ENCODE peak calls at places on chromosomes 1 and 21, in six cellular contexts. One of them, this sample, is unnamed.

GRCh38 chr1:24683713-24684162 is 40.6 kb downstream of the SRRM1 start:
- DNase-seq in HCT116: peak; percentile 95
- DNase-seq in esophagus muscularis mucosa: no peak
- DNase-seq in stomach: no peak
- DNase-seq in prostate gland: no peak
- DNase-seq in sigmoid colon: no peak
- DNase-seq in this sample: no peak

GRCh38 chr1:198173832-198174231 is 17.0 kb downstream of the NEK7 start:
- DNase-seq in HCT116: no peak
- DNase-seq in esophagus muscularis mucosa: no peak
- DNase-seq in stomach: no peak
- DNase-seq in prostate gland: no peak
- DNase-seq in sigmoid colon: no peak
- DNase-seq in this sample: no peak

GRCh38 chr21:25850126-25850831 is 115.5 kb downstream of the GABPA start:
- DNase-seq in HCT116: no peak
- DNase-seq in esophagus muscularis mucosa: no peak
- DNase-seq in stomach: no peak
- DNase-seq in prostate gland: no peak
- DNase-seq in sigmoid colon: no peak
- DNase-seq in this sample: no peak

GRCh38 chr1:903721-904270 is 19.9 kb upstream of the SAMD11 start:
- DNase-seq in HCT116: no peak
- DNase-seq in esophagus muscularis mucosa: peak; percentile 66
- DNase-seq in stomach: peak; percentile 24
- DNase-seq in prostate gland: no peak
- DNase-seq in sigmoid colon: peak; percentile 62
- DNase-seq in this sample: no peak

GRCh38 chr1:246582301-246583055 is 16.2 kb downstream of the CNST start:
- DNase-seq in HCT116: no peak
- DNase-seq in esophagus muscularis mucosa: no peak
- DNase-seq in stomach: no peak
- DNase-seq in prostate gland: no peak
- DNase-seq in sigmoid colon: no peak
- DNase-seq in this sample: no peak

GRCh38 chr1:26092422-26092821 is 19.2 kb upstream of the PDIK1L start:
- DNase-seq in HCT116: no peak
- DNase-seq in esophagus muscularis mucosa: no peak
- DNase-seq in stomach: no peak
- DNase-seq in prostate gland: no peak
- DNase-seq in sigmoid colon: no peak
- DNase-seq in this sample: no peak

GRCh38 chr1:47725732-47726495 is 271.3 kb downstream of the TRABD2B start:
- DNase-seq in HCT116: peak; percentile 49
- DNase-seq in esophagus muscularis mucosa: no peak
- DNase-seq in stomach: peak; percentile 80
- DNase-seq in prostate gland: peak; percentile 71
- DNase-seq in sigmoid colon: peak; percentile 79
- DNase-seq in this sample: no peak

GRCh38 chr1:47791879-47792608 is 205.1 kb downstream of the TRABD2B start:
- DNase-seq in HCT116: no peak
- DNase-seq in esophagus muscularis mucosa: no peak
- DNase-seq in stomach: no peak
- DNase-seq in prostate gland: no peak
- DNase-seq in sigmoid colon: no peak
- DNase-seq in this sample: no peak

GRCh38 chr1:246113555-246114095 is 393.5 kb downstream of the SMYD3 start:
- DNase-seq in HCT116: no peak
- DNase-seq in esophagus muscularis mucosa: no peak
- DNase-seq in stomach: no peak
- DNase-seq in prostate gland: no peak
- DNase-seq in sigmoid colon: no peak
- DNase-seq in this sample: no peak

GRCh38 chr1:210755991-210756669 is 377.8 kb downstream of the KCNH1 start:
- DNase-seq in HCT116: no peak
- DNase-seq in esophagus muscularis mucosa: no peak
- DNase-seq in stomach: no peak
- DNase-seq in prostate gland: no peak
- DNase-seq in sigmoid colon: no peak
- DNase-seq in this sample: no peak

GRCh38 chr1:59393211-59394180 is 96.6 kb downstream of the FGGY start:
- DNase-seq in HCT116: no peak
- DNase-seq in esophagus muscularis mucosa: peak; percentile 94
- DNase-seq in stomach: peak; percentile 65
- DNase-seq in prostate gland: peak; percentile 64
- DNase-seq in sigmoid colon: peak; percentile 95
- DNase-seq in this sample: no peak

GRCh38 chr1:247077234-247077633 is 1.4 kb downstream of the ZNF670 start:
- DNase-seq in HCT116: no peak
- DNase-seq in esophagus muscularis mucosa: no peak
- DNase-seq in stomach: no peak
- DNase-seq in prostate gland: no peak
- DNase-seq in sigmoid colon: no peak
- DNase-seq in this sample: no peak

GRCh38 chr1:184664042-184664659 is 90.5 kb downstream of the EDEM3 start:
- DNase-seq in HCT116: peak; percentile 26
- DNase-seq in esophagus muscularis mucosa: peak; percentile 92
- DNase-seq in stomach: peak; percentile 73
- DNase-seq in prostate gland: peak; percentile 73
- DNase-seq in sigmoid colon: peak; percentile 92
- DNase-seq in this sample: no peak

GRCh38 chr1:239311331-239311730 is 75.0 kb upstream of the CHRM3 start:
- DNase-seq in HCT116: no peak
- DNase-seq in esophagus muscularis mucosa: no peak
- DNase-seq in stomach: no peak
- DNase-seq in prostate gland: no peak
- DNase-seq in sigmoid colon: no peak
- DNase-seq in this sample: no peak

GRCh38 chr1:1161683-1162079 is 12.0 kb upstream of the TTLL10 start:
- DNase-seq in HCT116: no peak
- DNase-seq in esophagus muscularis mucosa: no peak
- DNase-seq in stomach: no peak
- DNase-seq in prostate gland: no peak
- DNase-seq in sigmoid colon: no peak
- DNase-seq in this sample: no peak

GRCh38 chr1:232553050-232553754 is 76.7 kb downstream of the SIPA1L2 start:
- DNase-seq in HCT116: no peak
- DNase-seq in esophagus muscularis mucosa: no peak
- DNase-seq in stomach: peak; percentile 30
- DNase-seq in prostate gland: no peak
- DNase-seq in sigmoid colon: peak; percentile 85
- DNase-seq in this sample: no peak
- TF ChIP-seq POLR2AphosphoS5 in HCT116: no peak
- TF ChIP-seq POLR2AphosphoS5 in esophagus muscularis mucosa: peak; percentile 62
- TF ChIP-seq POLR2AphosphoS5 in stomach: no peak
- TF ChIP-seq POLR2AphosphoS5 in prostate gland: no peak
- TF ChIP-seq POLR2AphosphoS5 in sigmoid colon: no peak
- TF ChIP-seq POLR2AphosphoS5 in this sample: no peak

GRCh38 chr1:203390298-203390697 is 39.4 kb upstream of the FMOD start:
- DNase-seq in HCT116: no peak
- DNase-seq in esophagus muscularis mucosa: no peak
- DNase-seq in stomach: no peak
- DNase-seq in prostate gland: no peak
- DNase-seq in sigmoid colon: no peak
- DNase-seq in this sample: peak; percentile 3
- H3K9me3 ChIP-seq in HCT116: no peaks in the 10 kb centered on the region
- H3K9me3 ChIP-seq in esophagus muscularis mucosa: no peaks in the 10 kb centered on the region
- H3K9me3 ChIP-seq in stomach: no peaks in the 10 kb centered on the region
- H3K9me3 ChIP-seq in prostate gland: no peaks in the 10 kb centered on the region
- H3K9me3 ChIP-seq in sigmoid colon: no peaks in the 10 kb centered on the region
- H3K9me3 ChIP-seq in this sample: no peaks in the 10 kb centered on the region

GRCh38 chr1:200048244-200048643 is 20.7 kb downstream of the NR5A2 start:
- DNase-seq in HCT116: no peak
- DNase-seq in esophagus muscularis mucosa: no peak
- DNase-seq in stomach: no peak
- DNase-seq in prostate gland: no peak
- DNase-seq in sigmoid colon: no peak
- DNase-seq in this sample: no peak
- H3K27me3 ChIP-seq in HCT116: no peaks in the 10 kb centered on the region
- H3K27me3 ChIP-seq in esophagus muscularis mucosa: peaks cover 51% of the 10 kb centered on the region
- H3K27me3 ChIP-seq in stomach: peaks cover 56% of the 10 kb centered on the region
- H3K27me3 ChIP-seq in prostate gland: no peaks in the 10 kb centered on the region
- H3K27me3 ChIP-seq in sigmoid colon: peaks cover 49% of the 10 kb centered on the region
- H3K27me3 ChIP-seq in this sample: no peaks in the 10 kb centered on the region

GRCh38 chr1:9657521-9658032 is 6.0 kb downstream of the PIK3CD start:
- DNase-seq in HCT116: no peak
- DNase-seq in esophagus muscularis mucosa: no peak
- DNase-seq in stomach: no peak
- DNase-seq in prostate gland: no peak
- DNase-seq in sigmoid colon: no peak
- DNase-seq in this sample: no peak

GRCh38 chr1:9655836-9656235 is 4.3 kb downstream of the PIK3CD start:
- DNase-seq in HCT116: no peak
- DNase-seq in esophagus muscularis mucosa: no peak
- DNase-seq in stomach: no peak
- DNase-seq in prostate gland: no peak
- DNase-seq in sigmoid colon: no peak
- DNase-seq in this sample: no peak

GRCh38 chr1:9653783-9654517 is 2.4 kb downstream of the PIK3CD start:
- DNase-seq in HCT116: no peak
- DNase-seq in esophagus muscularis mucosa: no peak
- DNase-seq in stomach: no peak
- DNase-seq in prostate gland: no peak
- DNase-seq in sigmoid colon: no peak
- DNase-seq in this sample: no peak

GRCh38 chr1:9653195-9653782 is 1.8 kb downstream of the PIK3CD start:
- DNase-seq in HCT116: no peak
- DNase-seq in esophagus muscularis mucosa: no peak
- DNase-seq in stomach: no peak
- DNase-seq in prostate gland: no peak
- DNase-seq in sigmoid colon: no peak
- DNase-seq in this sample: no peak

GRCh38 chr1:9655127-9655723 is 3.7 kb downstream of the PIK3CD start:
- DNase-seq in HCT116: no peak
- DNase-seq in esophagus muscularis mucosa: no peak
- DNase-seq in stomach: no peak
- DNase-seq in prostate gland: no peak
- DNase-seq in sigmoid colon: no peak
- DNase-seq in this sample: no peak
- TF ChIP-seq POLR2AphosphoS5 in HCT116: no peak
- TF ChIP-seq POLR2AphosphoS5 in esophagus muscularis mucosa: no peak
- TF ChIP-seq POLR2AphosphoS5 in stomach: no peak
- TF ChIP-seq POLR2AphosphoS5 in prostate gland: no peak
- TF ChIP-seq POLR2AphosphoS5 in sigmoid colon: no peak
- TF ChIP-seq POLR2AphosphoS5 in this sample: no peak

GRCh38 chr21:8989883-8990325 is 1531.5 kb upstream of the TPTE start:
- DNase-seq in HCT116: no peak
- DNase-seq in esophagus muscularis mucosa: no peak
- DNase-seq in stomach: no peak
- DNase-seq in prostate gland: no peak
- DNase-seq in sigmoid colon: no peak
- DNase-seq in this sample: no peak
- H3K9me3 ChIP-seq in HCT116: peaks cover 30% of the 10 kb centered on the region
- H3K9me3 ChIP-seq in esophagus muscularis mucosa: no peaks in the 10 kb centered on the region
- H3K9me3 ChIP-seq in stomach: peaks cover 13% of the 10 kb centered on the region
- H3K9me3 ChIP-seq in prostate gland: no peaks in the 10 kb centered on the region
- H3K9me3 ChIP-seq in sigmoid colon: no peaks in the 10 kb centered on the region
- H3K9me3 ChIP-seq in this sample: no peaks in the 10 kb centered on the region

DNA sequence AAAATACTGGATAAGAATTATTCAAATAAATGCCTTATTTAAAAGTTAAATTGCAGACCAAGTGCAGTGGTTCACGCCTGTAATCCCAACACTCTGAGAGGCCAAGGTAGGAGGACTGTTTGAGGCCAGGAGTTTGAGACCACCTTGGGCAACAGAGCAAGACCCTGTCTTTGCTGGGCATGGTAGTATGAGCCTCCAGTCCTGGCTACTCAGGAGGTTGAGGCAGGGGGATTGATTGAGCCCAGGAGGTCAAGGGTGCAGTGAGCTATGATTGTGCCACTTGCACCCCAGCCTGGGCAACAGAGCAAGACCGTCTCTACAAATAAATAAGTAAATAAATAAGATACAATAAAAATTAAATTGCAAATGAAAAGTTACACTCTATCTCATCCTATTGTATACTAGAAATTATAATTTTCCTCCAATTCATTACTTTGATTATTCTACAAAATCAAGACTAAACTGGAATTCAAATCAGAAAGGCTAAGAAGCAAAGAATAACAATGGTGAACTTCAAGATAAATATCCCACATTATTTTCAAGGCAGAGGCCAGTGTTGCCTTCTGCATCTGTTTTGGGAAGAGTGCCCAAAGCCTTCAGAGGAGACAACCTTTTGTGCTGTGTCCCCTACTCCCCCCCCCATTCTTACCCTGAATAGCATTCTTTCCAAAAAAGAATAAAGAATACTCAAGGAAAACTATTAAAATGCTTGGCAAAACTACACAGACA is 73.3 kb upstream of the IRF2BP2 start:
- DNase-seq in HCT116: no peak
- DNase-seq in esophagus muscularis mucosa: peak; percentile 50
- DNase-seq in stomach: no peak
- DNase-seq in prostate gland: peak; percentile 1
- DNase-seq in sigmoid colon: no peak
- DNase-seq in this sample: peak; percentile 69
- H3K27me3 ChIP-seq in HCT116: no peaks in the 10 kb centered on the region
- H3K27me3 ChIP-seq in esophagus muscularis mucosa: no peaks in the 10 kb centered on the region
- H3K27me3 ChIP-seq in stomach: no peaks in the 10 kb centered on the region
- H3K27me3 ChIP-seq in prostate gland: no peaks in the 10 kb centered on the region
- H3K27me3 ChIP-seq in sigmoid colon: no peaks in the 10 kb centered on the region
- H3K27me3 ChIP-seq in this sample: no peaks in the 10 kb centered on the region

DNA sequence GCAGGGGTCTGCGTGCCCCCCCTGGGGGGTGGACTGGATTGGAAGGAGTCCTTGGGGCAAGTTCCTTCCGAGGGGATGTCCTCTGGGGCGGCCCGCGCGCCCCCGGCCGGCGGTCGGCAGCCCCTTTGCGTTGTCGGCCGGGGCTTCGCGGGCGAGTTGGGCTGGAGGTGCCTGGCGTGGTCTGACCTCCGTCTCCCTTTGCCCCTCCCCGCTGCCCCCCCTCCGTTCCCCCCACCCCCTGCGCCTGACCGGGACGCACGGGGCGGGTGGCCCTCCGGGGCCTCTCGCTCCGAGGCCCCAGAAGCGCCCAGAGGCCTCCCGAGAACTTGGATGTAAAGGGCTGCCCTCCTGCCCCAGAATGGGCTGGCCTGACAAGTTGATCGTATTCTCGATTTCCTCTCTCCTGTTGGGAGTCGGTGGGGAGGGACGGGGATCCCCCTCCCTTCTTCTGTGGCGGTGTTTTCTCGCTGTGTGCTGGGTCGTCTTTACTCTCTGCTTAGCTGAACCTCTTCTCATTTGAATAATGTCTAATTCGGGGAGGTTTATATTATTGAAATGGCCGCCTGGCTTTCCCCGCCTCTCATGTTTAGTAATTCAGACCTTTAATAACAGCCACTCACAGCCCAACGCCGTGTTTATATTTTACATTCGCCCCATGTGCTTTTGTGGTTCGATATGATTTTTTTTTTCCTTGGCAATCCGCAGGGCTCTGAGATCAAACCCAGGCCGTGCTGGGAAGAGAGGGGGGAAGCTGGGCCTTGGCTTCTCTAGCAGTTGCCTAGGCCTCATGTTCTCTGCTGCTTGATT is 1.3 kb downstream of the POU2F1 start:
- DNase-seq in HCT116: peak; percentile 54
- DNase-seq in esophagus muscularis mucosa: peak; percentile 92
- DNase-seq in stomach: peak; percentile 79
- DNase-seq in prostate gland: peak; percentile 77
- DNase-seq in sigmoid colon: peak; percentile 81
- DNase-seq in this sample: peak; percentile 92
- TF ChIP-seq POLR2AphosphoS5 in HCT116: peak; percentile 80
- TF ChIP-seq POLR2AphosphoS5 in esophagus muscularis mucosa: peak; percentile 48
- TF ChIP-seq POLR2AphosphoS5 in stomach: peak; percentile 90
- TF ChIP-seq POLR2AphosphoS5 in prostate gland: peak; percentile 89
- TF ChIP-seq POLR2AphosphoS5 in sigmoid colon: peak; percentile 47
- TF ChIP-seq POLR2AphosphoS5 in this sample: peak; percentile 74